ENCODE peak calls at places on chromosomes 16 and 17, in five cellular contexts. One of them, this sample, is unnamed.

GRCh38 chr17:82324566-82325285 is 7.3 kb upstream of the CD7 start:
- ATAC-seq in omental fat pad: no peak
- ATAC-seq in activated naive CD8-positive, alpha-beta T cell treated with anti-CD3 and anti-CD28 coated beads, Interleukin-2, amount 10 ng/mL, durations not matched to agents 7 days and 5 days: no peak
- ATAC-seq in Right ventricle myocardium superior: no peak
- ATAC-seq in stimulated activated naive B cell treated with anti-CD40 and anti-IgM and Interleukin-4, amounts not matched to agents 10 μg/mL and 1 μg/mL and 100 μg/mL, for 72 hours: no peak
- ATAC-seq in this sample: no peak

GRCh38 chr17:83192161-83192788 is 112.9 kb downstream of the METRNL start:
- ATAC-seq in omental fat pad: no peak
- ATAC-seq in Right ventricle myocardium superior: no peak
- ATAC-seq in stimulated activated naive B cell treated with anti-CD40 and anti-IgM and Interleukin-4, amounts not matched to agents 10 μg/mL and 1 μg/mL and 100 μg/mL, for 72 hours: no peak
- ATAC-seq in activated naive CD8-positive, alpha-beta T cell treated with anti-CD3 and anti-CD28 coated beads, Interleukin-2, amount 10 ng/mL, durations not matched to agents 7 days and 5 days: no peak
- ATAC-seq in this sample: no peak

GRCh38 chr17:76147211-76148014 is 6.4 kb upstream of the FOXJ1 start:
- ATAC-seq in stimulated activated naive B cell treated with anti-CD40 and anti-IgM and Interleukin-4, amounts not matched to agents 10 μg/mL and 1 μg/mL and 100 μg/mL, for 72 hours: no peak
- ATAC-seq in activated naive CD8-positive, alpha-beta T cell treated with anti-CD3 and anti-CD28 coated beads, Interleukin-2, amount 10 ng/mL, durations not matched to agents 7 days and 5 days: no peak
- ATAC-seq in omental fat pad: no peak
- ATAC-seq in Right ventricle myocardium superior: no peak
- ATAC-seq in this sample: no peak

GRCh38 chr17:81901167-81902022 is 643 bp upstream of the NPB start:
- ATAC-seq in activated naive CD8-positive, alpha-beta T cell treated with anti-CD3 and anti-CD28 coated beads, Interleukin-2, amount 10 ng/mL, durations not matched to agents 7 days and 5 days: peak; percentile 15
- ATAC-seq in omental fat pad: no peak
- ATAC-seq in stimulated activated naive B cell treated with anti-CD40 and anti-IgM and Interleukin-4, amounts not matched to agents 10 μg/mL and 1 μg/mL and 100 μg/mL, for 72 hours: peak; percentile 15
- ATAC-seq in Right ventricle myocardium superior: no peak
- ATAC-seq in this sample: peak; percentile 9

GRCh38 chr16:11391576-11391975 is 46.3 kb downstream of the RMI2 start:
- ATAC-seq in Right ventricle myocardium superior: no peak
- ATAC-seq in activated naive CD8-positive, alpha-beta T cell treated with anti-CD3 and anti-CD28 coated beads, Interleukin-2, amount 10 ng/mL, durations not matched to agents 7 days and 5 days: no peak
- ATAC-seq in stimulated activated naive B cell treated with anti-CD40 and anti-IgM and Interleukin-4, amounts not matched to agents 10 μg/mL and 1 μg/mL and 100 μg/mL, for 72 hours: no peak
- ATAC-seq in omental fat pad: no peak
- ATAC-seq in this sample: no peak

GRCh38 chr17:59607817-59608403 is 11.8 kb upstream of the CLTC start:
- ATAC-seq in omental fat pad: no peak
- ATAC-seq in stimulated activated naive B cell treated with anti-CD40 and anti-IgM and Interleukin-4, amounts not matched to agents 10 μg/mL and 1 μg/mL and 100 μg/mL, for 72 hours: no peak
- ATAC-seq in Right ventricle myocardium superior: no peak
- ATAC-seq in activated naive CD8-positive, alpha-beta T cell treated with anti-CD3 and anti-CD28 coated beads, Interleukin-2, amount 10 ng/mL, durations not matched to agents 7 days and 5 days: no peak
- ATAC-seq in this sample: no peak

GRCh38 chr17:57880086-57880456 is 30.2 kb upstream of the MRPS23 start:
- ATAC-seq in activated naive CD8-positive, alpha-beta T cell treated with anti-CD3 and anti-CD28 coated beads, Interleukin-2, amount 10 ng/mL, durations not matched to agents 7 days and 5 days: peak; percentile 30
- ATAC-seq in stimulated activated naive B cell treated with anti-CD40 and anti-IgM and Interleukin-4, amounts not matched to agents 10 μg/mL and 1 μg/mL and 100 μg/mL, for 72 hours: no peak
- ATAC-seq in Right ventricle myocardium superior: no peak
- ATAC-seq in omental fat pad: no peak
- ATAC-seq in this sample: no peak

GRCh38 chr17:78944956-78945355 is 19.8 kb upstream of the TIMP2 start:
- ATAC-seq in Right ventricle myocardium superior: no peak
- ATAC-seq in activated naive CD8-positive, alpha-beta T cell treated with anti-CD3 and anti-CD28 coated beads, Interleukin-2, amount 10 ng/mL, durations not matched to agents 7 days and 5 days: no peak
- ATAC-seq in stimulated activated naive B cell treated with anti-CD40 and anti-IgM and Interleukin-4, amounts not matched to agents 10 μg/mL and 1 μg/mL and 100 μg/mL, for 72 hours: no peak
- ATAC-seq in omental fat pad: no peak
- ATAC-seq in this sample: no peak

GRCh38 chr17:55062921-55063320 is 94.4 kb downstream of the STXBP4 start:
- ATAC-seq in Right ventricle myocardium superior: no peak
- ATAC-seq in omental fat pad: no peak
- ATAC-seq in activated naive CD8-positive, alpha-beta T cell treated with anti-CD3 and anti-CD28 coated beads, Interleukin-2, amount 10 ng/mL, durations not matched to agents 7 days and 5 days: no peak
- ATAC-seq in stimulated activated naive B cell treated with anti-CD40 and anti-IgM and Interleukin-4, amounts not matched to agents 10 μg/mL and 1 μg/mL and 100 μg/mL, for 72 hours: no peak
- ATAC-seq in this sample: no peak

GRCh38 chr16:61946019-61946418 is 90.2 kb downstream of the CDH8 start:
- ATAC-seq in omental fat pad: no peak
- ATAC-seq in stimulated activated naive B cell treated with anti-CD40 and anti-IgM and Interleukin-4, amounts not matched to agents 10 μg/mL and 1 μg/mL and 100 μg/mL, for 72 hours: no peak
- ATAC-seq in Right ventricle myocardium superior: no peak
- ATAC-seq in activated naive CD8-positive, alpha-beta T cell treated with anti-CD3 and anti-CD28 coated beads, Interleukin-2, amount 10 ng/mL, durations not matched to agents 7 days and 5 days: no peak
- ATAC-seq in this sample: no peak

GRCh38 chr17:37737081-37737480 is 7.8 kb downstream of the HNF1B start:
- ATAC-seq in omental fat pad: no peak
- ATAC-seq in Right ventricle myocardium superior: no peak
- ATAC-seq in stimulated activated naive B cell treated with anti-CD40 and anti-IgM and Interleukin-4, amounts not matched to agents 10 μg/mL and 1 μg/mL and 100 μg/mL, for 72 hours: no peak
- ATAC-seq in activated naive CD8-positive, alpha-beta T cell treated with anti-CD3 and anti-CD28 coated beads, Interleukin-2, amount 10 ng/mL, durations not matched to agents 7 days and 5 days: no peak
- ATAC-seq in this sample: no peak

GRCh38 chr16:46620265-46621005 is 744 bp downstream of the SHCBP1 start:
- ATAC-seq in Right ventricle myocardium superior: no peak
- ATAC-seq in stimulated activated naive B cell treated with anti-CD40 and anti-IgM and Interleukin-4, amounts not matched to agents 10 μg/mL and 1 μg/mL and 100 μg/mL, for 72 hours: peak; percentile 76
- ATAC-seq in omental fat pad: no peak
- ATAC-seq in activated naive CD8-positive, alpha-beta T cell treated with anti-CD3 and anti-CD28 coated beads, Interleukin-2, amount 10 ng/mL, durations not matched to agents 7 days and 5 days: peak; percentile 6
- ATAC-seq in this sample: peak; percentile 76

GRCh38 chr17:11372692-11373091 is 131.7 kb downstream of the SHISA6 start:
- ATAC-seq in omental fat pad: no peak
- ATAC-seq in activated naive CD8-positive, alpha-beta T cell treated with anti-CD3 and anti-CD28 coated beads, Interleukin-2, amount 10 ng/mL, durations not matched to agents 7 days and 5 days: no peak
- ATAC-seq in Right ventricle myocardium superior: no peak
- ATAC-seq in stimulated activated naive B cell treated with anti-CD40 and anti-IgM and Interleukin-4, amounts not matched to agents 10 μg/mL and 1 μg/mL and 100 μg/mL, for 72 hours: no peak
- ATAC-seq in this sample: no peak

GRCh38 chr16:30829130-30830071 is 42.4 kb upstream of the ZNF629 start:
- ATAC-seq in activated naive CD8-positive, alpha-beta T cell treated with anti-CD3 and anti-CD28 coated beads, Interleukin-2, amount 10 ng/mL, durations not matched to agents 7 days and 5 days: no peak
- ATAC-seq in Right ventricle myocardium superior: peak; percentile 55
- ATAC-seq in stimulated activated naive B cell treated with anti-CD40 and anti-IgM and Interleukin-4, amounts not matched to agents 10 μg/mL and 1 μg/mL and 100 μg/mL, for 72 hours: no peak
- ATAC-seq in omental fat pad: no peak
- ATAC-seq in this sample: no peak